ENCODE peak calls at places on chromosomes 1 and 21, in five cellular contexts. H is fibroblast of mammary gland; S is astrocyte; M is HFF-Myc; E is CD8-positive, alpha-beta T cell. N is an unnamed sample.

GRCh38 chr1:245888809-245889208 is 618.3 kb downstream of the SMYD3 start:
- DNase-seq in H (peak; percentile 60), S (peak; percentile 12), E (no peak), M (no peak), N (peak; percentile 43)

GRCh38 chr1:247639381-247639981 is 34.1 kb downstream of the OR2G3 start:
- DNase-seq in M (no peak), E (peak; percentile 15), S (peak; percentile 3), H (peak; percentile 63), N (no peak)

GRCh38 chr1:235670157-235670776 is 20.7 kb upstream of the GNG4 start:
- DNase-seq in H (no peak), E (no peak), S (peak; percentile 28), M (no peak), N (no peak)

GRCh38 chr1:228021526-228022030 is 14.8 kb downstream of the WNT3A start:
- DNase-seq in S (no peak), M (no peak), H (no peak), E (peak; percentile 3), N (no peak)

GRCh38 chr1:50603274-50604271 is 180.3 kb upstream of the DMRTA2 start:
- DNase-seq in S (peak; percentile 74), H (peak; percentile 59), E (no peak), M (peak; percentile 76), N (peak; percentile 25)

GRCh38 chr1:117894078-117894477 is 35.3 kb downstream of the GDAP2 start:
- DNase-seq in S (no peak), H (no peak), E (no peak), M (no peak), N (no peak)

GRCh38 chr1:82704393-82704792 is 903.7 kb downstream of the ADGRL2 start:
- DNase-seq in M (no peak), E (no peak), H (no peak), S (no peak), N (peak; percentile 8)

GRCh38 chr1:181898773-181899172 is 162.7 kb downstream of the ZNF648 start:
- DNase-seq in H (no peak), S (no peak), M (no peak), E (no peak), N (no peak)

GRCh38 chr1:16921391-16922185 is at the start of gene CROCC:
- DNase-seq in E (peak; percentile 50), S (no peak), M (peak; percentile 73), H (peak; percentile 41), N (peak; percentile 37)

GRCh38 chr21:17729455-17729854 is 89.7 kb downstream of the C21orf91 start:
- DNase-seq in E (no peak), S (no peak), H (no peak), M (no peak), N (no peak)

GRCh38 chr21:37828515-37828914 is 87.7 kb downstream of the KCNJ6 start:
- DNase-seq in E (no peak), H (no peak), S (no peak), M (no peak), N (no peak)

GRCh38 chr1:207868252-207868768 is 42.6 kb downstream of the CD34 start:
- DNase-seq in M (no peak), E (peak; percentile 15), H (peak; percentile 48), S (no peak), N (peak; percentile 27)

GRCh38 chr1:205543351-205544305 is 39.2 kb downstream of the CDK18 start:
- DNase-seq in M (peak; percentile 61), S (peak; percentile 88), E (no peak), H (peak; percentile 87), N (peak; percentile 76)

GRCh38 chr1:15975358-15975804 is 520 bp downstream of the ZBTB17 start:
- DNase-seq in M (no peak), S (peak; percentile 32), E (peak; percentile 74), H (peak; percentile 44), N (peak; percentile 43)

GRCh38 chr1:201089621-201090020 is 22.6 kb downstream of the CACNA1S start:
- DNase-seq in M (no peak), E (no peak), S (no peak), H (no peak), N (no peak)

DNA sequence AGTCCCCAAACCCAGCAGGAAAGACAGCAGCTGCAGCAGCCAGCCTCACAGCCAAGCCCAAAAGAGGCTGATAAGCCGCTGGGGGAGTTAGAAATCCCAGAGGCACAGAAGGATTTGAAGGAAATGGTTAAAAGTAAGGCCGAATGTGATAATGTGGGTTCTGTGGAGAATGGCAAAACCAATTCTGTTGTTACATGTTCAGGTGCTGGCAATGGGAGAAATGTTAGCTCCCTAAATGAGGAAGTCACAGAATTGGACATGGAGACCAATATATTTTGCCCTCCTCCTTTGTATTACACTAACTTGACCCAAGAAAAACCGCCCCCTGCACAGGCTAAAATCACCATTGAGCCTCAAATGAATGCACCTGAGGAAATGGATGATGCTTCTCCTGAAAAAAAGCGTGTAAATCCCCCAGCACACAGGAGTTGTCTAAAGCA is 875 bp downstream of the MAP10 start:
- DNase-seq in S (no peak), H (no peak), E (no peak), M (no peak), N (no peak)
- H3K4me3 ChIP-seq in S (peak overlapping the region; percentile 67), H (peak overlapping the region; percentile 68), E (peak overlapping the region; percentile 72), M (peak overlapping the region; percentile 54), N (peak overlapping the region; percentile 73)

DNA sequence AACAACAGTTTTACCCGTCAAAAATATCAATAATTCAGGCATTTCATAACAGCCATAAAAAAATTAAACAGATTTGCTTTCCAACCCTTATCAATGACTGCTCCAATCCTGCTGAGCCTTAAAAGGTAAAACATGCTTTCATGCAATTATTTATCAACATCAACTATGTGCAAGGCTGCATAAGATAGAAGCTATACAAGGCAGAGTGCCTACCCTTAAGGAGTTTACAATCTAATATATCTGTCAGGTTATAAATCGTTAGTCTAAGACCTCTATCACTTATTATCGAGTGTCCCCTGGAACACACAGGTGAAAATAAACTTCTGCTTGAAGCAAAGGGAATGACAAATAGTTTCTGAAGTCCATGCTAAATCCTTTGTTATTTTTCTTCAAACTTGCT is 1.8 kb downstream of the ERRFI1 start:
- DNase-seq in H (no peak), E (no peak), M (no peak), S (no peak), N (no peak)
- H3K4me3 ChIP-seq in H (peak overlapping the region; percentile 96), E (no peak overlapping the region), M (peak overlapping the region; percentile 84), S (peak overlapping the region; percentile 98), N (peak overlapping the region; percentile 75)

GRCh38 chr1:999797-1000356 is at the start of gene HES4:
- DNase-seq in H (peak; percentile 83), S (peak; percentile 82), M (no peak), E (peak; percentile 70), N (peak; percentile 89)

GRCh38 chr1:997728-998050 is 2.2 kb downstream of the HES4 start:
- DNase-seq in S (no peak), E (no peak), M (no peak), H (no peak), N (no peak)

GRCh38 chr1:998905-999796 is 746 bp downstream of the HES4 start:
- DNase-seq in S (no peak), H (peak; percentile 25), M (no peak), E (peak; percentile 43), N (no peak)

GRCh38 chr1:996851-997727 is 2.8 kb downstream of the HES4 start:
- DNase-seq in H (no peak), E (no peak), M (no peak), S (no peak), N (no peak)

DNA sequence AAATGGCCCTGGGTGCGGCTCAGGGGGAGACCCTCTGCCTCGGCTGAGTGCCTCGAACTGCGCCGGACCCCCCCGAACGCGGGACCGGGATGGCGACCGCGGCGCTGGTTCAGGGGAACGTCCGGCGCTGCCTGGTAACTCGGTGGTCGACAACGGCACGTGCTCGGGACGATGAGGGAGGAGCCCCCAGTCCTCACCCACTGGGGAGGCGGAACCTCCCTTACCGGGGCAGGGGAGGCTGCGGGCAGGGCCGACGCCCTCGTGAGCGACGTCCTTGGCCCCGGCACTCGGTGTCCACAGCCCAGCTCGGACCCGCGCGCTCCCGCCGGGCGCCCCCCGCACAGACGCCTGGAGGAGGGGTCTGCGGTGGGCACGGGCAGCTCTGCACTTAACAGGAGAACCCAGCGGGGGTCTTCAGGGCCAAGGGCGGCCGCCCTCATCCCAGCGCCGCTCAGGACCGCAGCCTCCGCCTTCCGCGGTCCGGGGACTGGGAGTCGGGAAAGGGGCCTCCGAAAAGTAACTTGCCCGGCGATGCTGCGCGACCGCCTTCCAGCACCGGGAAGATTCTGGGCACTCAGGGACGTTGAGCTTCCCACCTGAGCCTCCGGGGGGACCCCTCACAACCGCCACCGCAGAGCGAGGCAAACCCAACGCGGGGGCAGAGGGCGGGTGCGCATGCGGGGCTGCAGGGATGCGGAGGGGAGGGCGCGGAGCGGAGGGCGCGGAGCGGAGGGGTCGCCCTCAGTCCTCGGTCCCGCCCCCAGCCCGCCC is 1.7 kb downstream of the HES4 start:
- DNase-seq in H (no peak), S (no peak), E (no peak), M (no peak), N (no peak)
- H3K4me3 ChIP-seq in H (no peak overlapping the region), S (peak overlapping the region; percentile 59), E (no peak overlapping the region), M (no peak overlapping the region), N (peak overlapping the region; percentile 57)

DNA sequence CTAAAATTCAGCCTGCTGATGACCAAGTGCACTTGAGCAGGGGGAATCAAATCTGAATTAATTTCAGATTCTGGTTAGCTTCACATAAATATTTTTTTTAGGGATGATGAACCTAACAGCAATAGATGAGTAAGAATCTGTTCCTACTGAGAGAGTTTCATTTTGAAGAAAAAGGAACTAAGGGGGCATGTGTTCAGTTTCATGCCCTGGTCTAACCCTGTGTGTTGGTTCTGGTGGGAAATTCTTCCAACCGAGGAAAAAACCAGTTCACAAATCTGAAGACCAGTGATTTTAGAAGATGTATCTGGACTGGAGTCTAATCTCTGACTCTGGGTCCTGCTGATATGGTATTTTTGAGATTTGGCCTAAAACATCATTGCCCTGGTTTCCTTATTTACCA is 13.7 kb downstream of the SELL start:
- DNase-seq in S (no peak), E (no peak), M (no peak), H (no peak), N (no peak)
- H3K4me3 ChIP-seq in S (no peak overlapping the region), E (no peak overlapping the region), M (no peak overlapping the region), H (no peak overlapping the region), N (no peak overlapping the region)

GRCh38 chr1:34927316-34927715 is 2.1 kb downstream of the DLGAP3 start:
- DNase-seq in E (no peak), S (no peak), H (no peak), M (no peak), N (no peak)

GRCh38 chr1:34929497-34929852 is at the start of gene DLGAP3:
- DNase-seq in M (no peak), S (no peak), E (no peak), H (no peak), N (no peak)

GRCh38 chr1:34929853-34930701 is 627 bp upstream of the DLGAP3 start:
- DNase-seq in H (no peak), M (no peak), E (no peak), S (no peak), N (no peak)

GRCh38 chr1:34928066-34928864 is 1.2 kb downstream of the DLGAP3 start:
- DNase-seq in E (no peak), M (no peak), H (no peak), S (no peak), N (no peak)

GRCh38 chr1:34928865-34929496 is 469 bp downstream of the DLGAP3 start:
- DNase-seq in S (no peak), E (no peak), H (no peak), M (no peak), N (no peak)
- H3K4me3 ChIP-seq in S (peak overlapping the region; percentile 42), E (peak overlapping the region; percentile 24), H (no peak overlapping the region), M (no peak overlapping the region), N (peak overlapping the region; percentile 31)

N was measured in brain microvascular endothelial cell.